ENCODE peak calls at places on chromosomes 1 and 21, in four cellular contexts. T is A549, H is IMR-90, I is GM12878. O is an unnamed sample.

GRCh38 chr1:153494976-153495535 is 34.6 kb upstream of the S100A7 start:
- DNase-seq in I (no peak), H (peak; percentile 52), T (peak; percentile 72), O (peak; percentile 78)

GRCh38 chr1:7491089-7491817 is 279.8 kb upstream of the VAMP3 start:
- DNase-seq in H (peak; percentile 77), T (no peak), I (no peak), O (no peak)

GRCh38 chr1:14968251-14968812 is 185.2 kb upstream of the TMEM51 start:
- DNase-seq in I (no peak), T (no peak), H (peak; percentile 91), O (no peak)

GRCh38 chr1:46622341-46622740 is 5.7 kb upstream of the MOB3C start:
- DNase-seq in H (peak; percentile 28), I (no peak), T (peak; percentile 43), O (peak; percentile 70)

GRCh38 chr1:178527117-178527516 is 14.2 kb downstream of the TEX35 start:
- DNase-seq in I (no peak), T (no peak), H (no peak), O (no peak)

GRCh38 chr1:70290248-70290647 is 64.3 kb downstream of the ANKRD13C start:
- DNase-seq in H (peak; percentile 71), T (no peak), I (no peak), O (no peak)

GRCh38 chr1:211750599-211750998 is 75.2 kb upstream of the NEK2 start:
- DNase-seq in H (no peak), I (no peak), T (no peak), O (no peak)

GRCh38 chr1:154553056-154553822 is 5.2 kb downstream of the UBE2Q1 start:
- DNase-seq in H (peak; percentile 34), I (no peak), T (no peak), O (no peak)

GRCh38 chr1:18217398-18218043 is 109.9 kb downstream of the IGSF21 start:
- DNase-seq in H (peak; percentile 1), I (no peak), T (peak; percentile 36), O (peak; percentile 57)

GRCh38 chr21:31180256-31181088 is 142.2 kb upstream of the KRTAP19-8 start:
- DNase-seq in T (peak; percentile 23), H (peak; percentile 54), I (no peak), O (peak; percentile 53)

GRCh38 chr21:29196021-29196663 is 65.7 kb downstream of the MAP3K7CL start:
- DNase-seq in T (peak; percentile 89), I (peak; percentile 90), H (peak; percentile 97), O (peak; percentile 64)

GRCh38 chr1:160407819-160408801 is 7.7 kb downstream of the VANGL2 start:
- DNase-seq in I (no peak), H (no peak), T (no peak), O (no peak)

GRCh38 chr1:172040466-172040865 is 199.2 kb downstream of the DNM3 start:
- DNase-seq in I (no peak), H (peak; percentile 58), T (peak; percentile 38), O (no peak)

GRCh38 chr1:157842939-157843338 is 1.3 kb upstream of the CD5L start:
- DNase-seq in H (no peak), T (no peak), I (no peak), O (no peak)

GRCh38 chr1:168223261-168223660 is 2.5 kb upstream of the SFT2D2 start:
- DNase-seq in H (no peak), I (no peak), T (no peak), O (no peak)

GRCh38 chr1:175303308-175303707 is 110.7 kb upstream of the KIAA0040 start:
- DNase-seq in H (no peak), I (no peak), T (no peak), O (no peak)

GRCh38 chr1:78855258-78855657 is 151.3 kb downstream of the ADGRL4 start:
- DNase-seq in T (no peak), H (no peak), I (peak; percentile 46), O (no peak)

GRCh38 chr1:112614460-112615065 is 4.4 kb downstream of the ST7L start:
- DNase-seq in H (peak; percentile 64), I (no peak), T (peak; percentile 48), O (no peak)

GRCh38 chr1:160432371-160432786 is 32.0 kb downstream of the VANGL2 start:
- DNase-seq in T (no peak), H (no peak), I (peak; percentile 92), O (no peak)

GRCh38 chr1:165898837-165899236 is 71.4 kb downstream of the UCK2 start:
- DNase-seq in T (peak; percentile 35), I (no peak), H (peak; percentile 100), O (no peak)

GRCh38 chr1:41700581-41700980 is 216.1 kb upstream of the EDN2 start:
- DNase-seq in T (no peak), H (no peak), I (no peak), O (no peak)

GRCh38 chr1:185869590-185869989 is 135.4 kb downstream of the HMCN1 start:
- DNase-seq in I (no peak), H (no peak), T (no peak), O (no peak)

GRCh38 chr1:224867715-224868114 is 61.8 kb upstream of the DNAH14 start:
- DNase-seq in H (no peak), T (no peak), I (no peak), O (no peak)

GRCh38 chr1:202121006-202121405 is 1.7 kb upstream of the GPR37L1 start:
- DNase-seq in T (no peak), I (no peak), H (no peak), O (no peak)

GRCh38 chr1:228079601-228080263 is 2.8 kb upstream of the ARF1 start:
- DNase-seq in I (no peak), H (no peak), T (no peak), O (no peak)

GRCh38 chr1:171014878-171015277 is 75.8 kb upstream of the FMO3 start:
- DNase-seq in I (no peak), H (no peak), T (no peak), O (no peak)

GRCh38 chr1:10646347-10646861 is 150.0 kb downstream of the CASZ1 start:
- DNase-seq in I (no peak), H (peak; percentile 67), T (peak; percentile 51), O (peak; percentile 63)

GRCh38 chr1:29002792-29003191 is 88.4 kb downstream of the EPB41 start:
- DNase-seq in H (no peak), I (no peak), T (no peak), O (no peak)

GRCh38 chr21:25901580-25901979 is 166.8 kb downstream of the GABPA start:
- DNase-seq in T (no peak), I (no peak), H (peak; percentile 39), O (no peak)

GRCh38 chr1:93148001-93148400 is 32.2 kb downstream of the TMED5 start:
- DNase-seq in T (no peak), I (no peak), H (peak; percentile 46), O (no peak)

GRCh38 chr1:31408788-31409318 is 4.2 kb upstream of the SERINC2 start:
- DNase-seq in T (no peak), I (no peak), H (no peak), O (no peak)

GRCh38 chr21:45011911-45012660 is 62.3 kb upstream of the ADARB1 start:
- DNase-seq in I (no peak), H (peak; percentile 94), T (peak; percentile 38), O (no peak)

GRCh38 chr1:14742181-14742980 is 143.9 kb downstream of the KAZN start:
- DNase-seq in I (no peak), T (peak; percentile 92), H (peak; percentile 98), O (no peak)

GRCh38 chr1:243482237-243483022 is 226.6 kb downstream of the SDCCAG8 start:
- DNase-seq in H (peak; percentile 49), I (no peak), T (peak; percentile 75), O (no peak)

DNA sequence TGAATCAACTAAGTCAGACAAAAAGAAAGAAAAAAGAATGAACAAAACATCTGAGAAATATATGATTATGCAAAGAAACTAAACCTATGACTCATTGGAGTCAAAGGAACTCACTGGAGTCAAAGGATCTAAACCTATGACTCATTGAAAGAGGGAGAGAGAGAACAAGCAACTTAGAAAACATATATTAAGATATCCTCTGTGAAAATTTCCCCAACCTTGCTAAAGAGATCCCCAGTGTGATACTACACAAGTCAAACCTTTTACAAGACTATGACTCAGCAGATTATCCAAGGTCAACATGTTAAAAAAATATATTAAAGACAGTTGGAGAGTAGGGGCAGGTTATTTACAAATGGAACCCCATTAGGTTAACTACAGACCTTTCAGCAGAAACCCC is 1538.3 kb downstream of the NCAM2 start:
- DNase-seq in T (peak; percentile 0), H (no peak), I (no peak), O (no peak)
- TF ChIP-seq ELK1 in T (no peak), H (no peak), I (no peak), O (no peak)

GRCh38 chr1:24909388-24909898 is 20.6 kb downstream of the RUNX3 start:
- DNase-seq in T (peak; percentile 80), H (peak; percentile 61), I (no peak), O (peak; percentile 74)
- TF ChIP-seq ELK1 in T (no peak), H (no peak), I (no peak), O (no peak)

DNA sequence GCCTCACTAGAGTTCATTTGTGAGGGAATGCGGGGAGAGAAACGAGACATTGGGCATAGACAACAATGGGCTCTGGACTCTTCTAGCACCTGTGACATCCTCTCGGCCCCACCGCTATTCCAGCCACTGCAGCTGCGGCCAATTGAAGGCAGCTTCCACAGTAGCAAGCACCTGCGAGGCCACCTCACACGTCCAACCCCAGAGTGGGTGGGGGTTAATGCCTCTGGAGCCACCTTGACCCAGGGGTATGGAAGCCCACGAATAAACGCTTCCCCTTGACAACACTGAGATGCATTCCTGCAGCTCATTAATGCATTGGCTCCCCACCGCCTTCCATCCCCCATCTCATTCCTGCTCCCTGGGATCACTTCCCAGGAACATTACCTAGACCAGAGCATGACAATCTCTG is 104.4 kb downstream of the GLIS1 start:
- DNase-seq in I (no peak), H (no peak), T (no peak), O (no peak)
- TF ChIP-seq ELK1 in I (no peak), H (no peak), T (no peak), O (no peak)

DNA sequence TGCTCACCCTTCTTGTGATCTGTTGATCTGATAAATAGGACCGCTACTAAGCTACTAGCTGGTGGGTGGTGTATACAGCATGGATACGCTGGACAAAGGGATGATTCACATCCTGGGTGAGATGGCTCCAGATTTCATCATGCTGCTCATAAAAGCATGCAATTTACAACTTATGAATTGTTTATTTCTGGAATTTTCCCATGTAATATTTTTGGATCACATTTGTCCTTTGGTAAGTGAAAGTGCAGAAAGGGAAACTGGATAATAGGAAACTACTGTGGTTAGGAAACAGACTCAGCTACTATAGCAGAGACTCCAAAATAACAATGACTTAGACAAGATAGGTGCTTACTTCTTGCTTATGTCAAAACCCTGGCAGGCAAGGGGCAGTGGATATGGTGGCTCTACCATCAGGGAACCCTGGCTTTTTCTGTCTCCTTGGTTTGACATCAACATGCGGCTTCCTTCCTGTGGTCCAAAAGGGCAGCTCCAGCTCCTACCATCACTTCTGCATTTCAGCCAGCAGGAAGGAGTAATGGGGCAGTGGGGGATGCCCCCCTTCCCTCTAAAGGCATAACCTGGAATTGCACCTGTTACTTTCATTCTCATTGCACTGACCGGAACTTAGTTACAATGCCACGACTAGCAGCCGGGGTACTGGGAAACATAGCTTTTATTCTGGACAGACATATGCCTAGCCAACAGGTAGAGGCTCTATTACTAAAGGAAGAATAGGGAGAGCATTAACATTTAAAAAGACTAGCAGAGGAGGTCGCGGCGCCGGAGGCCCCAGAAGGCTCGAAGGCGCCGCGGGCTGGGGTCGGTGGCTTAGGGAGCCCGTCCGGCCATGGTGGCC is 13.8 kb upstream of the AK2 start:
- DNase-seq in T (peak; percentile 74), I (no peak), H (peak; percentile 86), O (peak; percentile 25)
- TF ChIP-seq ELK1 in T (no peak), I (no peak), H (no peak), O (no peak)

DNA sequence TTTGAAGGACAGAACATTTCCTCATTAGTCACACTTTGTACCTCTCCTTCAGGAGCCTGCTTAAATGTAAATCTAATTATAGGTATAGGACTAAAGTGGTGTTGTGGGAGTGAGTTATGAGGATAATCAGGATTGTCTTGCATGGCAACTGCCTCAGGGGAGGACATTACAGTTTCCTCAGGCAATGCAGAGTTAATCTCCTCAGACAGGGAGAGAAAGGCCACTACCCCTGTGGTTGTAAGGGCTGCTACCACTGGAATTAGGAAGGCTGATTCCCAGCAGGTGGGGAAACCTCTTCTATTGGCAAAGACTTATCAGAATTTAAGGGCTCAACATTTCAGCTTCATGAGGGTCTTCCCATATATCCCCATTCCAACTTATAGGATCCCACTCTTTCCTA is 286.8 kb upstream of the PBX1 start:
- DNase-seq in H (no peak), T (no peak), I (no peak), O (no peak)
- TF ChIP-seq ELK1 in H (no peak), T (no peak), I (no peak), O (no peak)